ENCODE peak calls at places on chromosome 22, in eight cellular contexts. One of them, this sample, is unnamed.

GRCh38 chr22:31162015-31162765 is 2.2 kb downstream of the RNF185 start:
- DNase-seq in nephron progenitor cell: no peak
- DNase-seq in fibroblast of the aortic adventitia: peak
- DNase-seq in PC-9: no peak
- DNase-seq in fibroblast of villous mesenchyme: no peak
- DNase-seq in HFF-Myc: no peak
- DNase-seq in tibial nerve: no peak
- DNase-seq in AG10803: peak
- DNase-seq in this sample: no peak

GRCh38 chr22:40324468-40325305 is 21.6 kb upstream of the ADSL start:
- DNase-seq in nephron progenitor cell: no peak
- DNase-seq in fibroblast of the aortic adventitia: no peak
- DNase-seq in PC-9: no peak
- DNase-seq in fibroblast of villous mesenchyme: no peak
- DNase-seq in HFF-Myc: no peak
- DNase-seq in tibial nerve: no peak
- DNase-seq in AG10803: no peak
- DNase-seq in this sample: no peak

GRCh38 chr22:43828711-43829447 is 16.8 kb upstream of the EFCAB6 start:
- DNase-seq in nephron progenitor cell: no peak
- DNase-seq in fibroblast of the aortic adventitia: peak
- DNase-seq in PC-9: no peak
- DNase-seq in fibroblast of villous mesenchyme: peak
- DNase-seq in HFF-Myc: no peak
- DNase-seq in tibial nerve: peak
- DNase-seq in AG10803: peak
- DNase-seq in this sample: no peak

GRCh38 chr22:39205344-39206021 is 39.3 kb downstream of the PDGFB start:
- DNase-seq in nephron progenitor cell: no peak
- DNase-seq in fibroblast of the aortic adventitia: peak
- DNase-seq in PC-9: peak
- DNase-seq in fibroblast of villous mesenchyme: peak
- DNase-seq in HFF-Myc: no peak
- DNase-seq in tibial nerve: no peak
- DNase-seq in AG10803: peak
- DNase-seq in this sample: peak

GRCh38 chr22:46336119-46337078 is 885 bp downstream of the TRMU start:
- DNase-seq in nephron progenitor cell: peak
- DNase-seq in fibroblast of the aortic adventitia: peak
- DNase-seq in PC-9: no peak
- DNase-seq in fibroblast of villous mesenchyme: peak
- DNase-seq in HFF-Myc: no peak
- DNase-seq in tibial nerve: no peak
- DNase-seq in AG10803: no peak
- DNase-seq in this sample: no peak

GRCh38 chr22:49934891-49935557 is 16.6 kb downstream of the CRELD2 start:
- DNase-seq in nephron progenitor cell: peak
- DNase-seq in fibroblast of the aortic adventitia: peak
- DNase-seq in PC-9: peak
- DNase-seq in fibroblast of villous mesenchyme: peak
- DNase-seq in HFF-Myc: no peak
- DNase-seq in tibial nerve: peak
- DNase-seq in AG10803: peak
- DNase-seq in this sample: peak

GRCh38 chr22:47631571-47632102 is 869.2 kb downstream of the TBC1D22A start:
- DNase-seq in nephron progenitor cell: no peak
- DNase-seq in fibroblast of the aortic adventitia: no peak
- DNase-seq in PC-9: peak
- DNase-seq in fibroblast of villous mesenchyme: peak
- DNase-seq in HFF-Myc: no peak
- DNase-seq in tibial nerve: no peak
- DNase-seq in AG10803: no peak
- DNase-seq in this sample: no peak

GRCh38 chr22:46010951-46011626 is 34.1 kb upstream of the WNT7B start:
- DNase-seq in nephron progenitor cell: no peak
- DNase-seq in fibroblast of the aortic adventitia: no peak
- DNase-seq in PC-9: no peak
- DNase-seq in fibroblast of villous mesenchyme: no peak
- DNase-seq in HFF-Myc: no peak
- DNase-seq in tibial nerve: no peak
- DNase-seq in AG10803: no peak
- DNase-seq in this sample: no peak

GRCh38 chr22:47289316-47289985 is 527.0 kb downstream of the TBC1D22A start:
- DNase-seq in nephron progenitor cell: no peak
- DNase-seq in fibroblast of the aortic adventitia: no peak
- DNase-seq in PC-9: no peak
- DNase-seq in fibroblast of villous mesenchyme: no peak
- DNase-seq in HFF-Myc: no peak
- DNase-seq in tibial nerve: no peak
- DNase-seq in AG10803: no peak
- DNase-seq in this sample: no peak

GRCh38 chr22:19503367-19503766 is 20.8 kb downstream of the CLDN5 start:
- DNase-seq in nephron progenitor cell: no peak
- DNase-seq in fibroblast of the aortic adventitia: no peak
- DNase-seq in PC-9: no peak
- DNase-seq in fibroblast of villous mesenchyme: no peak
- DNase-seq in HFF-Myc: no peak
- DNase-seq in tibial nerve: no peak
- DNase-seq in AG10803: no peak
- DNase-seq in this sample: no peak

GRCh38 chr22:29313126-29314071 is 2.1 kb downstream of the RASL10A start:
- DNase-seq in nephron progenitor cell: no peak
- DNase-seq in fibroblast of the aortic adventitia: peak
- DNase-seq in PC-9: no peak
- DNase-seq in fibroblast of villous mesenchyme: peak
- DNase-seq in HFF-Myc: no peak
- DNase-seq in tibial nerve: no peak
- DNase-seq in AG10803: peak
- DNase-seq in this sample: no peak
- TF ChIP-seq CTCF in nephron progenitor cell: peak
- TF ChIP-seq CTCF in fibroblast of the aortic adventitia: peak
- TF ChIP-seq CTCF in PC-9: no peak
- TF ChIP-seq CTCF in fibroblast of villous mesenchyme: peak
- TF ChIP-seq CTCF in HFF-Myc: peak
- TF ChIP-seq CTCF in tibial nerve: peak
- TF ChIP-seq CTCF in AG10803: peak
- TF ChIP-seq CTCF in this sample: peak

DNA sequence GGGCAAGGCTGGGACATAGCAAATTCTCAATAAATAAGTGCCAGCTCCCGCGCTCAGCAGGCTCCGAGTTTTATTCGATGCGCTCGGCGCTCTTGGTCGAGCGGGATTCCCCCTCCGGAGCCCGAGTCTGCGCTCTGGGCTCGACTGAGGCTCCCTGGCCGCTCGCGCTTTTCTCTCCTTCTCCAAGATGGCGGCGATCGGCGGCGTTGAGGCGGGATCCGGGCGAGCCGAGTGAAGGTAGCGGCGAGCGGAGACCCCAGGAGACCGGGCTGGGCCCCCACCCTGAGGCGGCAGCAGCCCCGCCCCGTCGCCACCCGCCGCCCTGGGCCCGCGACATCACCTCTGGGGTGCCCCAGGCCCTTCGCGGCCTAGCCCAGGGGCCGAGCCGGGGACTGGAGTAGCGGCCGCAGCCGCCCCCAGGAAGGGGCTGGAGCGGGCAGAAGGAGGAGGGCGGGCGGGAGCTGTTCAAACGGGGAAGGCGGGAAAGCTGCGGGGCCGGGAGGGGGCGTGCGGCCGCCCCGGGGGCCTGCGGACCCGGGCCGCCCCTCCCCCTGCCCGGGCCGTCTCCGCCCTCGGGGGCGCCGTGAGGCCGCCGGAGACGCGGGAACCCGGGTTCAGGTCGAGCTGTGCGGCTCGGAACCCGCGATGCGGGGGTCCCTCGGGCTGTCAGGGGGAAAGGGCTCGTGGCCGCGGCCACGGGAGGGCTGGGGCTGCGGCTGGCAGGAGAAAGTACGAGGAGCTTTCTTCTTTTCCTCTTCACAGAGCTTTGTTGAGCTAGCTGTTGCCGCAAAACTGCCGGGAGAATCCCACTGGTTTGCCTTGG is at the start of gene HMGXB4:
- DNase-seq in nephron progenitor cell: peak
- DNase-seq in fibroblast of the aortic adventitia: peak
- DNase-seq in PC-9: peak
- DNase-seq in fibroblast of villous mesenchyme: peak
- DNase-seq in HFF-Myc: peak
- DNase-seq in tibial nerve: peak
- DNase-seq in AG10803: peak
- DNase-seq in this sample: peak
- TF ChIP-seq CTCF in nephron progenitor cell: no peak
- TF ChIP-seq CTCF in fibroblast of the aortic adventitia: no peak
- TF ChIP-seq CTCF in PC-9: no peak
- TF ChIP-seq CTCF in fibroblast of villous mesenchyme: peak
- TF ChIP-seq CTCF in HFF-Myc: no peak
- TF ChIP-seq CTCF in tibial nerve: no peak
- TF ChIP-seq CTCF in AG10803: no peak
- TF ChIP-seq CTCF in this sample: no peak

DNA sequence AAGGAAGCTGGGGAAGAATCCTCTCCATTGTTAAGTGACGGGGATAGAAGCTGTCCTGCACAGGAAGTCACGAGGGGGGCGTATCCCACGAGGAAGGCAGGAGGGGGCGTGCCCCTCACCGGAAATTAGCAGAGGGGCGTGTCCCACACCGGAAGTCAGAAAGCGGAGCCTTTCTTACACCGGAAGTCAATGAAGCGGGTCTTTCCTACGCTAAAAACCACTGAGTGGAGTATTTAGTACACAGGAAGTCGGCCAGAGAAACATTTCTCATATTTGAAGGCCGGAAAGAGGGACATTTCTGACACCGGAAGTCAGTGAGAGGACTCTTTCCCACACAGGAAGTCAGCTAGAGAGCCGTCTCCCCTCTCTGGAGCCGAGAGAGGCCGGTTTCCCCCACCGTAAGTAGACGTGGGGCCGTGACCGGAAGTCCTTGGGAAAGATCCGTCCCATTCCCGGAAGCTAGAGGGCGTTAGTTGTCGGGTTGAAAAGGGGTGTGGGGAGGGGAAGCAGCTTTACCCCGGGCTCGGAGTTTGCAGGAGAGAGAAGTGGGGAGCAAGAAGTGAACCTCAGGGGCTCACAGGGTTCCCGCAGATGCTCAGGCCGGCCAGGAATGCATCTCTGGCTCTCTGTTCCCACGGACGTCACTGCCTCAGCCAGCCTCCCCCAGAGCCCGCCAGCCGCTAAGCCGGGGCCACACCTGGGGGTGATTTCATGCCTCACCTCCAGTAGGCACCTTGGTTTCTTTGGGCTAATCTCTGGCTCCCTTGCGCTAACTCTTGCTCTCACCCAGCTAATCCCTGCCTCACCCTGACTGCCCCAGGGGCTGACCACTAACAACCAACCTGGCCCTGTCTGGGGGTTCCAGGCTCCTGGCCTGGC is 15.4 kb downstream of the MIAT start:
- DNase-seq in nephron progenitor cell: peak
- DNase-seq in fibroblast of the aortic adventitia: peak
- DNase-seq in PC-9: peak
- DNase-seq in fibroblast of villous mesenchyme: peak
- DNase-seq in HFF-Myc: peak
- DNase-seq in tibial nerve: peak
- DNase-seq in AG10803: peak
- DNase-seq in this sample: peak
- TF ChIP-seq CTCF in nephron progenitor cell: peak
- TF ChIP-seq CTCF in fibroblast of the aortic adventitia: peak
- TF ChIP-seq CTCF in PC-9: peak
- TF ChIP-seq CTCF in fibroblast of villous mesenchyme: peak
- TF ChIP-seq CTCF in HFF-Myc: peak
- TF ChIP-seq CTCF in tibial nerve: peak
- TF ChIP-seq CTCF in AG10803: peak
- TF ChIP-seq CTCF in this sample: peak

DNA sequence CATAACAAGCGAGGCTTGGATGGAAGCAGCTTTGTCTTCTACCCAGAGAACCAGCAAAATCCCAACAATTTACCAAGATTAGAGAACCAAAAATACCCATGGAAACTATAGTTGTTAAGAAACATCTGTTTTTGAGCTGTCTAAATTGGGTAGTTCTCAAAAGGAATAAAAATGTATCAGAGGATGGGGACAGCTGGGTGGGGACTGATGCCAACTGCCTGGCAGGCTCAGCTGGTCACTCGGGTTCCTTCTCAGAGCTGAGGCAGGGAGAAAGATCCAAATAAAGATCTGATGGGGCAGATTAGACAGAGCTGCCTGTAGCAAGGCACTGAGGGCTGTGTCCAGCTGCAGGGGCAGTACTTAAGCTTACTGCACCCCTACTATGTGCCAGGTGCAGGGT is 85.9 kb upstream of the GRK3 start:
- DNase-seq in nephron progenitor cell: no peak
- DNase-seq in fibroblast of the aortic adventitia: no peak
- DNase-seq in PC-9: no peak
- DNase-seq in fibroblast of villous mesenchyme: no peak
- DNase-seq in HFF-Myc: no peak
- DNase-seq in tibial nerve: no peak
- DNase-seq in AG10803: no peak
- DNase-seq in this sample: no peak
- TF ChIP-seq CTCF in nephron progenitor cell: no peak
- TF ChIP-seq CTCF in fibroblast of the aortic adventitia: no peak
- TF ChIP-seq CTCF in PC-9: no peak
- TF ChIP-seq CTCF in fibroblast of villous mesenchyme: no peak
- TF ChIP-seq CTCF in HFF-Myc: no peak
- TF ChIP-seq CTCF in tibial nerve: no peak
- TF ChIP-seq CTCF in AG10803: no peak
- TF ChIP-seq CTCF in this sample: no peak

GRCh38 chr22:29199702-29200400 is 5.8 kb upstream of the EMID1 start:
- DNase-seq in nephron progenitor cell: no peak
- DNase-seq in fibroblast of the aortic adventitia: no peak
- DNase-seq in PC-9: no peak
- DNase-seq in fibroblast of villous mesenchyme: no peak
- DNase-seq in HFF-Myc: no peak
- DNase-seq in tibial nerve: no peak
- DNase-seq in AG10803: no peak
- DNase-seq in this sample: no peak

GRCh38 chr22:29195964-29196666 is 9.6 kb upstream of the EMID1 start:
- DNase-seq in nephron progenitor cell: no peak
- DNase-seq in fibroblast of the aortic adventitia: no peak
- DNase-seq in PC-9: no peak
- DNase-seq in fibroblast of villous mesenchyme: no peak
- DNase-seq in HFF-Myc: no peak
- DNase-seq in tibial nerve: no peak
- DNase-seq in AG10803: no peak
- DNase-seq in this sample: peak

GRCh38 chr22:29198240-29198639 is 7.5 kb upstream of the EMID1 start:
- DNase-seq in nephron progenitor cell: no peak
- DNase-seq in fibroblast of the aortic adventitia: no peak
- DNase-seq in PC-9: no peak
- DNase-seq in fibroblast of villous mesenchyme: no peak
- DNase-seq in HFF-Myc: no peak
- DNase-seq in tibial nerve: no peak
- DNase-seq in AG10803: no peak
- DNase-seq in this sample: no peak

GRCh38 chr22:29195118-29195963 is 10.4 kb upstream of the EMID1 start:
- DNase-seq in nephron progenitor cell: no peak
- DNase-seq in fibroblast of the aortic adventitia: no peak
- DNase-seq in PC-9: no peak
- DNase-seq in fibroblast of villous mesenchyme: no peak
- DNase-seq in HFF-Myc: no peak
- DNase-seq in tibial nerve: no peak
- DNase-seq in AG10803: no peak
- DNase-seq in this sample: peak

GRCh38 chr22:29197096-29197495 is 8.6 kb upstream of the EMID1 start:
- DNase-seq in nephron progenitor cell: no peak
- DNase-seq in fibroblast of the aortic adventitia: peak
- DNase-seq in PC-9: no peak
- DNase-seq in fibroblast of villous mesenchyme: no peak
- DNase-seq in HFF-Myc: no peak
- DNase-seq in tibial nerve: no peak
- DNase-seq in AG10803: no peak
- DNase-seq in this sample: no peak
- TF ChIP-seq CTCF in nephron progenitor cell: no peak
- TF ChIP-seq CTCF in fibroblast of the aortic adventitia: no peak
- TF ChIP-seq CTCF in PC-9: no peak
- TF ChIP-seq CTCF in fibroblast of villous mesenchyme: no peak
- TF ChIP-seq CTCF in HFF-Myc: no peak
- TF ChIP-seq CTCF in tibial nerve: no peak
- TF ChIP-seq CTCF in AG10803: no peak
- TF ChIP-seq CTCF in this sample: no peak

This sample was measured in GM10248.